ENCODE peak calls at places on chromosomes 2 and 18, in five cellular contexts. J is activated naive CD4-positive, alpha-beta T cell; E is NCI-H82; S is non-pigmented ciliary epithelial cell; N is stimulated activated CD4-positive, alpha-beta T cell treated with anti-CD3 and anti-CD28 coated beads, Interleukin-12 subunit alpha, Interleukin-12 subunit beta, amount 100 ng/mL, for 24 hours. M is an unnamed sample.

GRCh38 chr2:43593241-43593640 is 2.6 kb downstream of the THADA start:
- DNase-seq in J (no peak), E (no peak), S (no peak), N (no peak), M (no peak)

GRCh38 chr2:27021253-27021801 is 11.4 kb upstream of the TMEM214 start:
- DNase-seq in J (no peak), E (no peak), S (no peak), N (no peak), M (no peak)

GRCh38 chr2:190637331-190637734 is 11.6 kb upstream of the NAB1 start:
- DNase-seq in J (no peak), E (no peak), S (peak; percentile 32), N (no peak), M (no peak)

GRCh38 chr2:159677654-159678053 is 34.7 kb upstream of the MARCHF7 start:
- DNase-seq in J (no peak), E (no peak), S (no peak), N (no peak), M (no peak)

GRCh38 chr2:151999058-151999457 is 99.8 kb downstream of the CACNB4 start:
- DNase-seq in J (no peak), E (peak; percentile 88), S (no peak), N (no peak), M (no peak)

GRCh38 chr18:45007531-45007930 is 326.8 kb downstream of the SETBP1 start:
- DNase-seq in J (no peak), E (no peak), S (no peak), N (no peak), M (no peak)

GRCh38 chr2:239978381-239978780 is 46.8 kb downstream of the NDUFA10 start:
- DNase-seq in J (no peak), E (no peak), S (peak; percentile 35), N (no peak), M (no peak)

GRCh38 chr18:75341267-75341666 is 86.2 kb downstream of the SMIM21 start:
- DNase-seq in J (no peak), E (peak; percentile 50), S (no peak), N (no peak), M (peak; percentile 2)

GRCh38 chr18:49721981-49722380 is 91.4 kb downstream of the ACAA2 start:
- DNase-seq in J (no peak), E (no peak), S (no peak), N (no peak), M (peak; percentile 48)

GRCh38 chr2:78455586-78455985 is 569.9 kb upstream of the REG3G start:
- DNase-seq in J (no peak), E (no peak), S (no peak), N (no peak), M (no peak)

GRCh38 chr18:13105059-13105458 is 113.5 kb upstream of the LDLRAD4 start:
- DNase-seq in J (no peak), E (no peak), S (no peak), N (no peak), M (no peak)

GRCh38 chr2:160214461-160215055 is 14.5 kb upstream of the ITGB6 start:
- DNase-seq in J (no peak), E (no peak), S (peak; percentile 87), N (no peak), M (peak; percentile 88)

GRCh38 chr18:78713064-78713463 is 266.6 kb upstream of the SALL3 start:
- DNase-seq in J (no peak), E (no peak), S (no peak), N (no peak), M (no peak)

GRCh38 chr18:36733150-36733549 is 95.7 kb downstream of the TPGS2 start:
- DNase-seq in J (no peak), E (no peak), S (no peak), N (no peak), M (no peak)

GRCh38 chr2:235977445-235977844 is 190.7 kb downstream of the GBX2 start:
- DNase-seq in J (no peak), E (no peak), S (no peak), N (no peak), M (no peak)

GRCh38 chr2:2974982-2975381 is 402.6 kb downstream of the EIPR1 start:
- DNase-seq in J (no peak), E (no peak), S (no peak), N (no peak), M (no peak)

GRCh38 chr2:119282966-119283511 is 59.4 kb downstream of the STEAP3 start:
- DNase-seq in J (no peak), E (no peak), S (no peak), N (no peak), M (no peak)

GRCh38 chr2:25980076-25980887 is 2.0 kb downstream of the KIF3C start:
- DNase-seq in J (no peak), E (no peak), S (no peak), N (no peak), M (no peak)

GRCh38 chr2:38095996-38096861 is 20.3 kb upstream of the CYP1B1 start:
- DNase-seq in J (no peak), E (peak; percentile 73), S (no peak), N (no peak), M (no peak)

GRCh38 chr2:169360984-169361705 is 1.2 kb downstream of the LRP2 start:
- DNase-seq in J (no peak), E (peak; percentile 86), S (no peak), N (no peak), M (no peak)